ENCODE peak calls at places on chromosomes 1 and 21, in seven cellular contexts. One of them, this sample, is unnamed.

GRCh38 chr1:108831225-108831624 is 25.7 kb downstream of the AKNAD1 start:
- DNase-seq in lower lobe of right lung: no peak
- DNase-seq in CD4-positive, alpha-beta T cell: no peak
- DNase-seq in hepatocyte: no peak
- DNase-seq in uterus: peak
- DNase-seq in progenitor cell of endocrine pancreas: no peak
- DNase-seq in HFF-Myc: peak
- DNase-seq in this sample: no peak

GRCh38 chr1:7036393-7036792 is 251.1 kb downstream of the CAMTA1 start:
- DNase-seq in lower lobe of right lung: no peak
- DNase-seq in CD4-positive, alpha-beta T cell: no peak
- DNase-seq in hepatocyte: no peak
- DNase-seq in uterus: no peak
- DNase-seq in progenitor cell of endocrine pancreas: no peak
- DNase-seq in HFF-Myc: no peak
- DNase-seq in this sample: no peak

GRCh38 chr21:38804617-38805281 is 980 bp upstream of the ETS2 start:
- DNase-seq in lower lobe of right lung: peak
- DNase-seq in CD4-positive, alpha-beta T cell: no peak
- DNase-seq in hepatocyte: peak
- DNase-seq in uterus: peak
- DNase-seq in progenitor cell of endocrine pancreas: peak
- DNase-seq in HFF-Myc: no peak
- DNase-seq in this sample: no peak

GRCh38 chr1:55531644-55532043 is 316.5 kb upstream of the USP24 start:
- DNase-seq in lower lobe of right lung: no peak
- DNase-seq in CD4-positive, alpha-beta T cell: no peak
- DNase-seq in hepatocyte: no peak
- DNase-seq in uterus: no peak
- DNase-seq in progenitor cell of endocrine pancreas: no peak
- DNase-seq in HFF-Myc: no peak
- DNase-seq in this sample: no peak

GRCh38 chr1:171188388-171189266 is 3.5 kb downstream of the FMO2 start:
- DNase-seq in lower lobe of right lung: peak
- DNase-seq in CD4-positive, alpha-beta T cell: peak
- DNase-seq in hepatocyte: peak
- DNase-seq in uterus: peak
- DNase-seq in progenitor cell of endocrine pancreas: no peak
- DNase-seq in HFF-Myc: peak
- DNase-seq in this sample: no peak

GRCh38 chr1:41730806-41731205 is 187.9 kb downstream of the HIVEP3 start:
- DNase-seq in lower lobe of right lung: no peak
- DNase-seq in CD4-positive, alpha-beta T cell: no peak
- DNase-seq in hepatocyte: no peak
- DNase-seq in uterus: no peak
- DNase-seq in progenitor cell of endocrine pancreas: no peak
- DNase-seq in HFF-Myc: no peak
- DNase-seq in this sample: no peak

GRCh38 chr1:90773812-90774211 is 56.7 kb upstream of the BARHL2 start:
- DNase-seq in lower lobe of right lung: no peak
- DNase-seq in CD4-positive, alpha-beta T cell: no peak
- DNase-seq in hepatocyte: no peak
- DNase-seq in uterus: no peak
- DNase-seq in progenitor cell of endocrine pancreas: no peak
- DNase-seq in HFF-Myc: no peak
- DNase-seq in this sample: no peak

GRCh38 chr1:160637821-160638539 is 8.9 kb downstream of the SLAMF1 start:
- DNase-seq in lower lobe of right lung: no peak
- DNase-seq in CD4-positive, alpha-beta T cell: no peak
- DNase-seq in hepatocyte: no peak
- DNase-seq in uterus: no peak
- DNase-seq in progenitor cell of endocrine pancreas: no peak
- DNase-seq in HFF-Myc: no peak
- DNase-seq in this sample: no peak

GRCh38 chr1:46211051-46211450 is 7.9 kb downstream of the LURAP1 start:
- DNase-seq in lower lobe of right lung: no peak
- DNase-seq in CD4-positive, alpha-beta T cell: no peak
- DNase-seq in hepatocyte: no peak
- DNase-seq in uterus: no peak
- DNase-seq in progenitor cell of endocrine pancreas: no peak
- DNase-seq in HFF-Myc: no peak
- DNase-seq in this sample: no peak

GRCh38 chr21:45998871-45999580 is 17.5 kb downstream of the COL6A1 start:
- DNase-seq in lower lobe of right lung: peak
- DNase-seq in CD4-positive, alpha-beta T cell: no peak
- DNase-seq in hepatocyte: no peak
- DNase-seq in uterus: peak
- DNase-seq in progenitor cell of endocrine pancreas: no peak
- DNase-seq in HFF-Myc: no peak
- DNase-seq in this sample: no peak

GRCh38 chr1:109895720-109896504 is 14.7 kb upstream of the CSF1 start:
- DNase-seq in lower lobe of right lung: peak
- DNase-seq in CD4-positive, alpha-beta T cell: no peak
- DNase-seq in hepatocyte: no peak
- DNase-seq in uterus: peak
- DNase-seq in progenitor cell of endocrine pancreas: no peak
- DNase-seq in HFF-Myc: no peak
- DNase-seq in this sample: no peak

GRCh38 chr1:168991667-168992475 is 114.6 kb upstream of the ATP1B1 start:
- DNase-seq in lower lobe of right lung: no peak
- DNase-seq in CD4-positive, alpha-beta T cell: no peak
- DNase-seq in hepatocyte: no peak
- DNase-seq in uterus: no peak
- DNase-seq in progenitor cell of endocrine pancreas: no peak
- DNase-seq in HFF-Myc: no peak
- DNase-seq in this sample: no peak

GRCh38 chr1:89995595-89996397 is 886 bp downstream of the ZNF326 start:
- DNase-seq in lower lobe of right lung: no peak
- DNase-seq in CD4-positive, alpha-beta T cell: no peak
- DNase-seq in hepatocyte: no peak
- DNase-seq in uterus: no peak
- DNase-seq in progenitor cell of endocrine pancreas: no peak
- DNase-seq in HFF-Myc: no peak
- DNase-seq in this sample: no peak

GRCh38 chr1:51729824-51730284 is 113.0 kb downstream of the OSBPL9 start:
- DNase-seq in lower lobe of right lung: no peak
- DNase-seq in CD4-positive, alpha-beta T cell: no peak
- DNase-seq in hepatocyte: peak
- DNase-seq in uterus: no peak
- DNase-seq in progenitor cell of endocrine pancreas: no peak
- DNase-seq in HFF-Myc: no peak
- DNase-seq in this sample: no peak

GRCh38 chr1:201041011-201041410 is 17.5 kb upstream of the KIF21B start:
- DNase-seq in lower lobe of right lung: no peak
- DNase-seq in CD4-positive, alpha-beta T cell: no peak
- DNase-seq in hepatocyte: no peak
- DNase-seq in uterus: no peak
- DNase-seq in progenitor cell of endocrine pancreas: no peak
- DNase-seq in HFF-Myc: no peak
- DNase-seq in this sample: no peak

GRCh38 chr1:35122311-35122710 is 43.1 kb downstream of the ZMYM1 start:
- DNase-seq in lower lobe of right lung: no peak
- DNase-seq in CD4-positive, alpha-beta T cell: no peak
- DNase-seq in hepatocyte: no peak
- DNase-seq in uterus: no peak
- DNase-seq in progenitor cell of endocrine pancreas: no peak
- DNase-seq in HFF-Myc: no peak
- DNase-seq in this sample: no peak

GRCh38 chr1:161718559-161719324 is 2.6 kb upstream of the FCRLB start:
- DNase-seq in lower lobe of right lung: no peak
- DNase-seq in CD4-positive, alpha-beta T cell: no peak
- DNase-seq in hepatocyte: no peak
- DNase-seq in uterus: no peak
- DNase-seq in progenitor cell of endocrine pancreas: no peak
- DNase-seq in HFF-Myc: no peak
- DNase-seq in this sample: no peak

GRCh38 chr1:147717051-147717705 is 43.2 kb downstream of the GJA5 start:
- DNase-seq in lower lobe of right lung: no peak
- DNase-seq in CD4-positive, alpha-beta T cell: no peak
- DNase-seq in hepatocyte: peak
- DNase-seq in uterus: no peak
- DNase-seq in progenitor cell of endocrine pancreas: no peak
- DNase-seq in HFF-Myc: no peak
- DNase-seq in this sample: no peak

GRCh38 chr1:53321366-53321765 is 6.5 kb downstream of the LRP8 start:
- DNase-seq in lower lobe of right lung: peak
- DNase-seq in CD4-positive, alpha-beta T cell: no peak
- DNase-seq in hepatocyte: no peak
- DNase-seq in uterus: no peak
- DNase-seq in progenitor cell of endocrine pancreas: peak
- DNase-seq in HFF-Myc: no peak
- DNase-seq in this sample: peak
- TF ChIP-seq CTCF in lower lobe of right lung: no peak
- TF ChIP-seq CTCF in CD4-positive, alpha-beta T cell: no peak
- TF ChIP-seq CTCF in hepatocyte: no peak
- TF ChIP-seq CTCF in uterus: no peak
- TF ChIP-seq CTCF in progenitor cell of endocrine pancreas: peak
- TF ChIP-seq CTCF in HFF-Myc: peak
- TF ChIP-seq CTCF in this sample: no peak

GRCh38 chr1:230760360-230760827 is 13.2 kb downstream of the CAPN9 start:
- DNase-seq in lower lobe of right lung: no peak
- DNase-seq in CD4-positive, alpha-beta T cell: no peak
- DNase-seq in hepatocyte: peak
- DNase-seq in uterus: no peak
- DNase-seq in progenitor cell of endocrine pancreas: no peak
- DNase-seq in HFF-Myc: no peak
- DNase-seq in this sample: no peak
- TF ChIP-seq CTCF in lower lobe of right lung: no peak
- TF ChIP-seq CTCF in CD4-positive, alpha-beta T cell: no peak
- TF ChIP-seq CTCF in hepatocyte: no peak
- TF ChIP-seq CTCF in uterus: no peak
- TF ChIP-seq CTCF in progenitor cell of endocrine pancreas: no peak
- TF ChIP-seq CTCF in HFF-Myc: no peak
- TF ChIP-seq CTCF in this sample: no peak

GRCh38 chr1:15328785-15329480 is 80.8 kb upstream of the EFHD2 start:
- DNase-seq in lower lobe of right lung: peak
- DNase-seq in CD4-positive, alpha-beta T cell: no peak
- DNase-seq in hepatocyte: peak
- DNase-seq in uterus: peak
- DNase-seq in progenitor cell of endocrine pancreas: no peak
- DNase-seq in HFF-Myc: no peak
- DNase-seq in this sample: no peak
- TF ChIP-seq CTCF in lower lobe of right lung: peak
- TF ChIP-seq CTCF in CD4-positive, alpha-beta T cell: no peak
- TF ChIP-seq CTCF in hepatocyte: no peak
- TF ChIP-seq CTCF in uterus: no peak
- TF ChIP-seq CTCF in progenitor cell of endocrine pancreas: no peak
- TF ChIP-seq CTCF in HFF-Myc: no peak
- TF ChIP-seq CTCF in this sample: no peak

DNA sequence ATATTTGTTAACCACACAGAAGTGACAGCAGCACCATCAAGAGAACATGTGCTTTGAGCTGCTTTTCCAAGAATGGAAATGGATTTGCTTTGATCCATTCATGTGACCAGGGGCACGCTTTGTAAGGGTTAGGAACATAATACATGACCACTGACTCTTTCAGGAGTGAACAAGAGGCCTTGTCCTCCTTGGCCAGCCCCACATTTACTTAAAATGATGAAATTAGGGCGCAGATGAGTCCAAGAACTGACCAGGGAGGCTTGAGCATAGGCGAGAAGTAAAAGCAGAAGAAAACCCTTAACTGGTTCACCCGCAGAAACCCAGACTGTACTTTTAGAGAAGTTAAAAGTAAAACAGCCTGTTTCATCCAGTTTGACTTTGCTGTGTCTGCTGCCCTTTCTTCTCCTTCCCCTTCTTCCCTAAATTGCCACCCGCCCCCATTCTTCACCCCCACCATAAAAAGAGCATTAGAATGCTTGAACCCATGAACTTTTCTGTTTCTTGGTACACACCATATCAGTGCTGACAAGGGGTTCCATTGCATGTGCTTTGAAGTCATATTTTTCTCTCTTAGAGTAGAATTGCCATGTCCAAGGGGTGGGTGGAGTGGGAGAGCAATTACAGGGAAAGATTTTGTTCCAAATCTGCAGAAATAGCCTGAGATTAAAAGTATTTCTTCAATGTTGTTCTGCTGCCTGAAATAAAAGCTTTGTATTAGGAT is 2.6 kb upstream of the GLUL start:
- DNase-seq in lower lobe of right lung: no peak
- DNase-seq in CD4-positive, alpha-beta T cell: no peak
- DNase-seq in hepatocyte: no peak
- DNase-seq in uterus: no peak
- DNase-seq in progenitor cell of endocrine pancreas: no peak
- DNase-seq in HFF-Myc: no peak
- DNase-seq in this sample: no peak
- TF ChIP-seq CTCF in lower lobe of right lung: no peak
- TF ChIP-seq CTCF in CD4-positive, alpha-beta T cell: no peak
- TF ChIP-seq CTCF in hepatocyte: no peak
- TF ChIP-seq CTCF in uterus: no peak
- TF ChIP-seq CTCF in progenitor cell of endocrine pancreas: no peak
- TF ChIP-seq CTCF in HFF-Myc: no peak
- TF ChIP-seq CTCF in this sample: no peak

GRCh38 chr21:25323356-25323949 is 283.8 kb downstream of the MRPL39 start:
- DNase-seq in lower lobe of right lung: no peak
- DNase-seq in CD4-positive, alpha-beta T cell: no peak
- DNase-seq in hepatocyte: no peak
- DNase-seq in uterus: no peak
- DNase-seq in progenitor cell of endocrine pancreas: no peak
- DNase-seq in HFF-Myc: no peak
- DNase-seq in this sample: no peak
- TF ChIP-seq CTCF in lower lobe of right lung: no peak
- TF ChIP-seq CTCF in CD4-positive, alpha-beta T cell: no peak
- TF ChIP-seq CTCF in hepatocyte: no peak
- TF ChIP-seq CTCF in uterus: no peak
- TF ChIP-seq CTCF in progenitor cell of endocrine pancreas: no peak
- TF ChIP-seq CTCF in HFF-Myc: no peak
- TF ChIP-seq CTCF in this sample: no peak

GRCh38 chr1:235841938-235842545 is 24.7 kb downstream of the LYST start:
- DNase-seq in lower lobe of right lung: no peak
- DNase-seq in CD4-positive, alpha-beta T cell: no peak
- DNase-seq in hepatocyte: no peak
- DNase-seq in uterus: no peak
- DNase-seq in progenitor cell of endocrine pancreas: no peak
- DNase-seq in HFF-Myc: no peak
- DNase-seq in this sample: no peak

GRCh38 chr1:235844776-235845175 is 21.9 kb downstream of the LYST start:
- DNase-seq in lower lobe of right lung: no peak
- DNase-seq in CD4-positive, alpha-beta T cell: no peak
- DNase-seq in hepatocyte: no peak
- DNase-seq in uterus: no peak
- DNase-seq in progenitor cell of endocrine pancreas: no peak
- DNase-seq in HFF-Myc: no peak
- DNase-seq in this sample: no peak

GRCh38 chr1:235838021-235838420 is 28.7 kb downstream of the LYST start:
- DNase-seq in lower lobe of right lung: no peak
- DNase-seq in CD4-positive, alpha-beta T cell: no peak
- DNase-seq in hepatocyte: no peak
- DNase-seq in uterus: no peak
- DNase-seq in progenitor cell of endocrine pancreas: no peak
- DNase-seq in HFF-Myc: no peak
- DNase-seq in this sample: no peak

GRCh38 chr1:235843458-235843857 is 23.2 kb downstream of the LYST start:
- DNase-seq in lower lobe of right lung: no peak
- DNase-seq in CD4-positive, alpha-beta T cell: no peak
- DNase-seq in hepatocyte: peak
- DNase-seq in uterus: no peak
- DNase-seq in progenitor cell of endocrine pancreas: no peak
- DNase-seq in HFF-Myc: peak
- DNase-seq in this sample: no peak
- TF ChIP-seq CTCF in lower lobe of right lung: peak
- TF ChIP-seq CTCF in CD4-positive, alpha-beta T cell: peak
- TF ChIP-seq CTCF in hepatocyte: peak
- TF ChIP-seq CTCF in uterus: peak
- TF ChIP-seq CTCF in progenitor cell of endocrine pancreas: peak
- TF ChIP-seq CTCF in HFF-Myc: peak
- TF ChIP-seq CTCF in this sample: no peak